ENCODE peak calls at places on chromosomes 6 and 20, in seven cellular contexts. One of them, this sample, is unnamed.

GRCh38 chr6:148932731-148933130 is 185.9 kb downstream of the UST start:
- DNase-seq in CD8-positive, alpha-beta T cell: no peak
- DNase-seq in brain microvascular endothelial cell: peak
- DNase-seq in mammary epithelial cell: no peak
- DNase-seq in transverse colon: no peak
- DNase-seq in cardiac muscle cell: no peak
- DNase-seq in dorsolateral prefrontal cortex: no peak
- DNase-seq in this sample: no peak

GRCh38 chr6:38171997-38172738 is 352.6 kb downstream of the ZFAND3 start:
- DNase-seq in CD8-positive, alpha-beta T cell: no peak
- DNase-seq in brain microvascular endothelial cell: no peak
- DNase-seq in mammary epithelial cell: no peak
- DNase-seq in transverse colon: no peak
- DNase-seq in cardiac muscle cell: no peak
- DNase-seq in dorsolateral prefrontal cortex: no peak
- DNase-seq in this sample: no peak

GRCh38 chr20:46979603-46980241 is 85.1 kb downstream of the EYA2 start:
- DNase-seq in CD8-positive, alpha-beta T cell: no peak
- DNase-seq in brain microvascular endothelial cell: no peak
- DNase-seq in mammary epithelial cell: no peak
- DNase-seq in transverse colon: no peak
- DNase-seq in cardiac muscle cell: no peak
- DNase-seq in dorsolateral prefrontal cortex: no peak
- DNase-seq in this sample: no peak

GRCh38 chr6:137879885-137880430 is 12.9 kb downstream of the TNFAIP3 start:
- DNase-seq in CD8-positive, alpha-beta T cell: no peak
- DNase-seq in brain microvascular endothelial cell: no peak
- DNase-seq in mammary epithelial cell: no peak
- DNase-seq in transverse colon: no peak
- DNase-seq in cardiac muscle cell: no peak
- DNase-seq in dorsolateral prefrontal cortex: no peak
- DNase-seq in this sample: no peak

GRCh38 chr6:90610291-90610670 is 23.4 kb upstream of the MAP3K7 start:
- DNase-seq in CD8-positive, alpha-beta T cell: no peak
- DNase-seq in brain microvascular endothelial cell: peak
- DNase-seq in mammary epithelial cell: no peak
- DNase-seq in transverse colon: no peak
- DNase-seq in cardiac muscle cell: peak
- DNase-seq in dorsolateral prefrontal cortex: no peak
- DNase-seq in this sample: no peak

GRCh38 chr6:1789092-1789491 is 179.4 kb downstream of the FOXC1 start:
- DNase-seq in CD8-positive, alpha-beta T cell: no peak
- DNase-seq in brain microvascular endothelial cell: peak
- DNase-seq in mammary epithelial cell: peak
- DNase-seq in transverse colon: no peak
- DNase-seq in cardiac muscle cell: no peak
- DNase-seq in dorsolateral prefrontal cortex: no peak
- DNase-seq in this sample: no peak

GRCh38 chr20:9408422-9409300 is 105.7 kb upstream of the LAMP5 start:
- DNase-seq in CD8-positive, alpha-beta T cell: no peak
- DNase-seq in brain microvascular endothelial cell: peak
- DNase-seq in mammary epithelial cell: peak
- DNase-seq in transverse colon: no peak
- DNase-seq in cardiac muscle cell: no peak
- DNase-seq in dorsolateral prefrontal cortex: no peak
- DNase-seq in this sample: no peak

GRCh38 chr6:167349816-167350215 is 24.9 kb downstream of the TTLL2 start:
- DNase-seq in CD8-positive, alpha-beta T cell: no peak
- DNase-seq in brain microvascular endothelial cell: no peak
- DNase-seq in mammary epithelial cell: no peak
- DNase-seq in transverse colon: no peak
- DNase-seq in cardiac muscle cell: no peak
- DNase-seq in dorsolateral prefrontal cortex: no peak
- DNase-seq in this sample: no peak

GRCh38 chr6:161269310-161269709 is 4.6 kb downstream of the AGPAT4 start:
- DNase-seq in CD8-positive, alpha-beta T cell: no peak
- DNase-seq in brain microvascular endothelial cell: no peak
- DNase-seq in mammary epithelial cell: no peak
- DNase-seq in transverse colon: no peak
- DNase-seq in cardiac muscle cell: no peak
- DNase-seq in dorsolateral prefrontal cortex: no peak
- DNase-seq in this sample: no peak

GRCh38 chr20:17758512-17758911 is 58.7 kb downstream of the BANF2 start:
- DNase-seq in CD8-positive, alpha-beta T cell: no peak
- DNase-seq in brain microvascular endothelial cell: no peak
- DNase-seq in mammary epithelial cell: no peak
- DNase-seq in transverse colon: no peak
- DNase-seq in cardiac muscle cell: no peak
- DNase-seq in dorsolateral prefrontal cortex: no peak
- DNase-seq in this sample: no peak

GRCh38 chr20:2128542-2128941 is 26.9 kb downstream of the STK35 start:
- DNase-seq in CD8-positive, alpha-beta T cell: no peak
- DNase-seq in brain microvascular endothelial cell: no peak
- DNase-seq in mammary epithelial cell: no peak
- DNase-seq in transverse colon: no peak
- DNase-seq in cardiac muscle cell: no peak
- DNase-seq in dorsolateral prefrontal cortex: no peak
- DNase-seq in this sample: no peak

GRCh38 chr6:104702126-104702841 is 157.4 kb downstream of the HACE1 start:
- DNase-seq in CD8-positive, alpha-beta T cell: no peak
- DNase-seq in brain microvascular endothelial cell: no peak
- DNase-seq in mammary epithelial cell: no peak
- DNase-seq in transverse colon: no peak
- DNase-seq in cardiac muscle cell: no peak
- DNase-seq in dorsolateral prefrontal cortex: no peak
- DNase-seq in this sample: no peak

GRCh38 chr6:96613291-96613999 is 50.5 kb downstream of the FHL5 start:
- DNase-seq in CD8-positive, alpha-beta T cell: no peak
- DNase-seq in brain microvascular endothelial cell: no peak
- DNase-seq in mammary epithelial cell: no peak
- DNase-seq in transverse colon: no peak
- DNase-seq in cardiac muscle cell: no peak
- DNase-seq in dorsolateral prefrontal cortex: no peak
- DNase-seq in this sample: no peak

GRCh38 chr6:22928775-22929174 is 359.4 kb downstream of the HDGFL1 start:
- DNase-seq in CD8-positive, alpha-beta T cell: no peak
- DNase-seq in brain microvascular endothelial cell: no peak
- DNase-seq in mammary epithelial cell: no peak
- DNase-seq in transverse colon: no peak
- DNase-seq in cardiac muscle cell: no peak
- DNase-seq in dorsolateral prefrontal cortex: no peak
- DNase-seq in this sample: no peak

DNA sequence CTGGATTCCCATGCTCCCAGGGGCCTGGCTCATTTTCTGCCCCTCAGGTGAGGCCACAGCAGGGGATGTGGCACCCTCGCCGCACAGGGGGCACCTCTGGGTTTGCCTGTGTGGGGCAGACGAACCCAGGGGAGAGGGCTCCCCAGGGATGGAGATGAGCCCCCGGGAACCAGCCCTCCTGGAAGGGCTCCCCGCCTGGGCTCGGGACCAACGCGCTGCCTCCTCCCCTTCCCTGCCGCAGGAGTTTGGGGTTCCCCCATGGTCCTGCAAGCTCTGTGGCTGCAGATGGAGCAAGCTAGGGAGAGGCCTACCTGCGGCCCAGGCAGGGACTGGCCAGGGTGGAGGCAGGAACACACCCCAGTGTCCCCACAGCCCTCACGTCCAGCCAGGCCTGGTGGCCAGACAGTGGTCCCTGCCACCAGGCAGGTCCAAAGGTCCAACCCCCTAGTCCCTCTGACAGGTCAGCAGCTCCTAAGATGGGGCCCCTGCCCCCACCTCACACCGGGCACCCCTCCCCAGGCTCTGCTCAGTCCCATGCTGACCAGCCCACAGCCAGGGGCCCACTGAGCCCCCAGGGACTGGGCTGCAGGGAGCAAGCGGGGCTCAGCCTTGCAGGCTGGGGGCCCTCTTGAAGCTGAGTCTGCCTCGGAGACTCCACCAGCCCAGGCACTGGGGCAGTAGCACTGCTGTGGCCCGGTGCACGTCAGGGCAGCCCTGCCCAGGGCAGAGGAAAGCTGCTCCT is 13.7 kb downstream of the LAMA5 start:
- DNase-seq in CD8-positive, alpha-beta T cell: no peak
- DNase-seq in brain microvascular endothelial cell: no peak
- DNase-seq in mammary epithelial cell: no peak
- DNase-seq in transverse colon: no peak
- DNase-seq in cardiac muscle cell: no peak
- DNase-seq in dorsolateral prefrontal cortex: no peak
- DNase-seq in this sample: no peak
- H3K27ac ChIP-seq in CD8-positive, alpha-beta T cell: no peak
- H3K27ac ChIP-seq in brain microvascular endothelial cell: no peak
- H3K27ac ChIP-seq in mammary epithelial cell: no peak
- H3K27ac ChIP-seq in transverse colon: peak
- H3K27ac ChIP-seq in cardiac muscle cell: no peak
- H3K27ac ChIP-seq in dorsolateral prefrontal cortex: no peak
- H3K27ac ChIP-seq in this sample: no peak

GRCh38 chr6:85450578-85450884 is 648 bp downstream of the NT5E start:
- DNase-seq in CD8-positive, alpha-beta T cell: no peak
- DNase-seq in brain microvascular endothelial cell: no peak
- DNase-seq in mammary epithelial cell: no peak
- DNase-seq in transverse colon: no peak
- DNase-seq in cardiac muscle cell: no peak
- DNase-seq in dorsolateral prefrontal cortex: no peak
- DNase-seq in this sample: no peak

GRCh38 chr6:85451586-85452306 is 1.9 kb downstream of the NT5E start:
- DNase-seq in CD8-positive, alpha-beta T cell: no peak
- DNase-seq in brain microvascular endothelial cell: no peak
- DNase-seq in mammary epithelial cell: no peak
- DNase-seq in transverse colon: no peak
- DNase-seq in cardiac muscle cell: no peak
- DNase-seq in dorsolateral prefrontal cortex: no peak
- DNase-seq in this sample: no peak

GRCh38 chr6:85453490-85453889 is 3.6 kb downstream of the NT5E start:
- DNase-seq in CD8-positive, alpha-beta T cell: peak
- DNase-seq in brain microvascular endothelial cell: no peak
- DNase-seq in mammary epithelial cell: no peak
- DNase-seq in transverse colon: no peak
- DNase-seq in cardiac muscle cell: no peak
- DNase-seq in dorsolateral prefrontal cortex: no peak
- DNase-seq in this sample: no peak

GRCh38 chr6:85453052-85453451 is 3.2 kb downstream of the NT5E start:
- DNase-seq in CD8-positive, alpha-beta T cell: no peak
- DNase-seq in brain microvascular endothelial cell: no peak
- DNase-seq in mammary epithelial cell: no peak
- DNase-seq in transverse colon: no peak
- DNase-seq in cardiac muscle cell: no peak
- DNase-seq in dorsolateral prefrontal cortex: no peak
- DNase-seq in this sample: no peak

DNA sequence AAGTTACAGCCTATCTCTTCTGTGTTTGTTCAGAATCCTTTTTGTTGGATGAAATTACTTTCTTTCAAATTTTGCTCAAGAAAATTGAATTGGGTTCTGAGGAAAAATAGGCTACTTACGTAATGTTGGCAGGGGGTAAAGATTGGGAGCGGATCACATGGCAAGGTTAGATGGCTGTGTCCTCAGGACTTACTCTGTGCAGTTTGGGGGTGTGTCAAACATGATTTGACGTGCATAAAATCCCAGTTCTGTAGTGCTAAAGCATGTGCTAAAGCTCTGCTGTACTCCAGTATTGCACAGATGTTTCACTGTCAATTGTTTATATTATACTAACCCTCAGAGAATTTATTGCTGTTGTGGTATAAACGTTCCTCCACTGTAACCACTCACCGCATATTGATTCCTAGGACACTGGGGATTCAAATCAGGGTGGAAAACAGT is 2.6 kb downstream of the NT5E start:
- DNase-seq in CD8-positive, alpha-beta T cell: no peak
- DNase-seq in brain microvascular endothelial cell: peak
- DNase-seq in mammary epithelial cell: no peak
- DNase-seq in transverse colon: no peak
- DNase-seq in cardiac muscle cell: no peak
- DNase-seq in dorsolateral prefrontal cortex: no peak
- DNase-seq in this sample: no peak
- H3K4me3 ChIP-seq in CD8-positive, alpha-beta T cell: peak
- H3K4me3 ChIP-seq in brain microvascular endothelial cell: peak
- H3K4me3 ChIP-seq in mammary epithelial cell: peak
- H3K4me3 ChIP-seq in transverse colon: no peak
- H3K4me3 ChIP-seq in cardiac muscle cell: no peak
- H3K4me3 ChIP-seq in dorsolateral prefrontal cortex: no peak
- H3K4me3 ChIP-seq in this sample: no peak

GRCh38 chr6:118344014-118344670 is 204.0 kb upstream of the PLN start:
- DNase-seq in CD8-positive, alpha-beta T cell: no peak
- DNase-seq in brain microvascular endothelial cell: no peak
- DNase-seq in mammary epithelial cell: no peak
- DNase-seq in transverse colon: no peak
- DNase-seq in cardiac muscle cell: no peak
- DNase-seq in dorsolateral prefrontal cortex: no peak
- DNase-seq in this sample: no peak
- H3K27ac ChIP-seq in CD8-positive, alpha-beta T cell: no peak
- H3K27ac ChIP-seq in brain microvascular endothelial cell: no peak
- H3K27ac ChIP-seq in mammary epithelial cell: no peak
- H3K27ac ChIP-seq in transverse colon: no peak
- H3K27ac ChIP-seq in cardiac muscle cell: no peak
- H3K27ac ChIP-seq in dorsolateral prefrontal cortex: no peak
- H3K27ac ChIP-seq in this sample: no peak

DNA sequence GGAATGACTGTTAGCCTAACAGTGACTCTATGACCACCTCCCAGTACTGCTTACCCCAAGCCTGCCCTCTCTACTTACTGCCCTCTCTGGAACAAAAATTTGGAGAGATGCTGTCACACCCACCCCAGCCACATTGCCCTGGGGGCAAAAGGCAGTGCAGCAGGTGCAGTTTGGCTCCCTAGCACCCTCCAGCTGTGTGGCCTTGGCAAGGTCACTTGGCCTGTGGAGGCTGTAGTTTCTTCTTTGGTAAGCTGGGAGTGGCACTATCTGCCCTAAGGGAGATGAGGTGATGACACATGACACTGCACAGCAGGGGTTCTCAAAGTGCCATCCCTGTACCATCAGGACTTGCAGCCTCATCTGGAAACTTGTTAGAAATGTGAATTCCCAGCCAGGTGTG is 44.7 kb downstream of the TAF8 start:
- DNase-seq in CD8-positive, alpha-beta T cell: no peak
- DNase-seq in brain microvascular endothelial cell: no peak
- DNase-seq in mammary epithelial cell: no peak
- DNase-seq in transverse colon: no peak
- DNase-seq in cardiac muscle cell: no peak
- DNase-seq in dorsolateral prefrontal cortex: no peak
- DNase-seq in this sample: no peak
- H3K4me3 ChIP-seq in CD8-positive, alpha-beta T cell: no peak
- H3K4me3 ChIP-seq in brain microvascular endothelial cell: no peak
- H3K4me3 ChIP-seq in mammary epithelial cell: no peak
- H3K4me3 ChIP-seq in transverse colon: no peak
- H3K4me3 ChIP-seq in cardiac muscle cell: no peak
- H3K4me3 ChIP-seq in dorsolateral prefrontal cortex: no peak
- H3K4me3 ChIP-seq in this sample: no peak

DNA sequence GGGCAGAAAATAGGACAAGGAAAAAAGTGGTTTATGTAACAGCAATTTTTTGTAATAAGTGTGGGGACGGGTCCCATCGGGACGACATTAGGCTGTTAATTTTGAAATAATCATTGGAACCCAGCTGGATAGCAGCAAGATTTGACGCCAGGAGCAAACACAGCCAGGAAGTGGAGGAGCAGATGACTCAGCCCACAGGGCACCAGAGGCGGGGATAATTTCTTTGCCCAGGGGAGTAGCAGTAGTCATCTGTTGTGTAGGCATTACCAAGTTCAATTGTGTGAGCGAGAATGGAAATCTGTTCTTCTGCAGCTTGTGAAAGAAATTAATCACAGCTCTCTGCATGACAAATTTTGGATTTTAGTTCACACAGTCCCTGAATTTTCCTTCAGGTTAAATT is 22.6 kb upstream of the RIN2 start:
- DNase-seq in CD8-positive, alpha-beta T cell: no peak
- DNase-seq in brain microvascular endothelial cell: peak
- DNase-seq in mammary epithelial cell: peak
- DNase-seq in transverse colon: peak
- DNase-seq in cardiac muscle cell: no peak
- DNase-seq in dorsolateral prefrontal cortex: peak
- DNase-seq in this sample: peak
- H3K27ac ChIP-seq in CD8-positive, alpha-beta T cell: no peak
- H3K27ac ChIP-seq in brain microvascular endothelial cell: peak
- H3K27ac ChIP-seq in mammary epithelial cell: peak
- H3K27ac ChIP-seq in transverse colon: peak
- H3K27ac ChIP-seq in cardiac muscle cell: peak
- H3K27ac ChIP-seq in dorsolateral prefrontal cortex: no peak
- H3K27ac ChIP-seq in this sample: no peak